ENCODE peak calls at places on chromosomes 3 and 15, in seven cellular contexts. U, R, B, M, G, H and X are unnamed samples.

GRCh38 chr3:127717357-127718243 is 44.8 kb downstream of the ABTB1 start:
- DNase-seq in U (peak; percentile 44), R (no peak), B (no peak), M (no peak), G (no peak), H (no peak), X (no peak)

GRCh38 chr3:196454935-196455334 is 22.7 kb upstream of the UBXN7 start:
- DNase-seq in U (no peak), R (no peak), B (peak; percentile 78), M (no peak), G (no peak), H (no peak), X (no peak)

GRCh38 chr3:8869613-8870012 is 93.7 kb downstream of the RAD18 start:
- DNase-seq in U (no peak), R (peak; percentile 74), B (no peak), M (no peak), G (no peak), H (no peak), X (no peak)

GRCh38 chr3:172129868-172130751 is 90.7 kb downstream of the FNDC3B start:
- DNase-seq in U (peak; percentile 94), R (peak; percentile 99), B (peak; percentile 97), M (peak; percentile 88), G (no peak), H (peak; percentile 92), X (no peak)

GRCh38 chr3:138947303-138948121 is 495 bp downstream of the FOXL2NB start:
- DNase-seq in U (no peak), R (no peak), B (no peak), M (no peak), G (no peak), H (no peak), X (no peak)

GRCh38 chr3:185851046-185851445 is 26.2 kb upstream of the IGF2BP2 start:
- DNase-seq in U (no peak), R (peak; percentile 46), B (no peak), M (no peak), G (no peak), H (no peak), X (no peak)

GRCh38 chr15:90336705-90337141 is 15.4 kb upstream of the ZNF774 start:
- DNase-seq in U (no peak), R (peak; percentile 15), B (peak; percentile 23), M (no peak), G (no peak), H (no peak), X (no peak)

GRCh38 chr3:71392277-71392676 is 191.3 kb downstream of the FOXP1 start:
- DNase-seq in U (no peak), R (no peak), B (no peak), M (no peak), G (no peak), H (no peak), X (no peak)

GRCh38 chr15:77037475-77038209 is 33.3 kb downstream of the TSPAN3 start:
- DNase-seq in U (peak; percentile 72), R (no peak), B (no peak), M (peak; percentile 61), G (no peak), H (no peak), X (no peak)

GRCh38 chr3:46926039-46926438 is 48.5 kb downstream of the PTH1R start:
- DNase-seq in U (peak; percentile 82), R (peak; percentile 79), B (peak; percentile 61), M (peak; percentile 64), G (no peak), H (peak; percentile 77), X (no peak)

GRCh38 chr3:120145498-120146285 is 51.4 kb upstream of the GSK3B start:
- DNase-seq in U (no peak), R (peak; percentile 28), B (no peak), M (no peak), G (peak; percentile 40), H (no peak), X (no peak)

GRCh38 chr3:31953091-31953490 is 28.0 kb downstream of the OSBPL10 start:
- DNase-seq in U (no peak), R (no peak), B (no peak), M (no peak), G (no peak), H (no peak), X (no peak)

GRCh38 chr15:71811752-71812735 is 1.7 kb downstream of the NR2E3 start:
- DNase-seq in U (peak; percentile 72), R (no peak), B (no peak), M (no peak), G (no peak), H (no peak), X (no peak)

GRCh38 chr3:130539005-130539404 is 22.0 kb downstream of the COL6A6 start:
- DNase-seq in U (no peak), R (peak; percentile 40), B (no peak), M (no peak), G (no peak), H (peak; percentile 25), X (no peak)

GRCh38 chr3:13081603-13082360 is 8.6 kb upstream of the IQSEC1 start:
- DNase-seq in U (no peak), R (no peak), B (no peak), M (no peak), G (no peak), H (no peak), X (no peak)

GRCh38 chr3:6654670-6655069 is 206.2 kb upstream of the GRM7 start:
- DNase-seq in U (no peak), R (no peak), B (no peak), M (no peak), G (no peak), H (no peak), X (no peak)

GRCh38 chr15:62109457-62109856 is 42.7 kb downstream of the C2CD4A start:
- DNase-seq in U (no peak), R (no peak), B (no peak), M (no peak), G (no peak), H (no peak), X (peak; percentile 94)

GRCh38 chr3:163490119-163490518 is 1588.2 kb downstream of the SI start:
- DNase-seq in U (no peak), R (peak; percentile 25), B (no peak), M (no peak), G (no peak), H (peak; percentile 30), X (peak; percentile 21)

GRCh38 chr3:149214702-149215101 is 6.9 kb downstream of the CP start:
- DNase-seq in U (no peak), R (no peak), B (no peak), M (no peak), G (no peak), H (no peak), X (no peak)

GRCh38 chr3:52388933-52389332 is 56.0 kb downstream of the SEMA3G start:
- DNase-seq in U (no peak), R (no peak), B (no peak), M (no peak), G (no peak), H (no peak), X (no peak)

GRCh38 chr3:197811343-197811742 is 20.3 kb downstream of the LRCH3 start:
- DNase-seq in U (no peak), R (peak; percentile 79), B (no peak), M (no peak), G (no peak), H (no peak), X (no peak)

GRCh38 chr3:24952388-24952787 is 457.7 kb upstream of the THRB start:
- DNase-seq in U (no peak), R (no peak), B (no peak), M (no peak), G (no peak), H (no peak), X (no peak)

GRCh38 chr3:164380156-164380555 is 698.1 kb downstream of the SI start:
- DNase-seq in U (no peak), R (no peak), B (no peak), M (no peak), G (no peak), H (no peak), X (no peak)

GRCh38 chr15:66101715-66102395 is 151.7 kb downstream of the MEGF11 start:
- DNase-seq in U (no peak), R (no peak), B (no peak), M (no peak), G (no peak), H (no peak), X (no peak)

GRCh38 chr3:10707089-10707983 is 108.7 kb upstream of the SLC6A11 start:
- DNase-seq in U (peak; percentile 75), R (no peak), B (no peak), M (no peak), G (no peak), H (no peak), X (no peak)

DNA sequence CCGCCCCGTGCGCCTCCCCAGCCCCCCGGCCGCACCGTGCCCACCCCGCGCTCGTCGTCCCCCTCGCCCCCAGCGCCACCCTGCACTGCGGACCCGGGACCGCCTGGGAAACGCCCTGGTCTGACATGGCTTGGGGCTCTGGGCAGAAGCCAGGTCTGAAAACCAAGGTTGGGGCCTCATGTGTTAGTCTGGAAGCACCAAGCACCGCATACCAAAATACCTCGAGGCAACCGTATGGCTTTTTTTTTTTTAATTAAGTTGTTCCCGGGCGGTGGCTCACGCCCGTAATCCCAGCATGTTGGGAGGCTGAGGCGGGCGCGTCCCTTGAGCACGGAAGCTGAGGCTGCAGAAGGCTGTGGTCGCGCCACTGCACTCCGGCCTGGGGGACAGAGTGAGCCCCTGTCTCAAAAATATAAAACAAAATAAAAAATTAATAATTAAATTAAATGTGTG is 91.5 kb upstream of the CHD2 start:
- DNase-seq in U (peak; percentile 87), R (peak; percentile 54), B (peak; percentile 41), M (peak; percentile 79), G (no peak), H (peak; percentile 66), X (no peak)
- H3K4me3 ChIP-seq in U (peak overlapping the region; percentile 46), R (no peak overlapping the region), B (peak overlapping the region; percentile 84), M (peak overlapping the region; percentile 34), G (peak overlapping the region; percentile 45), H (no peak overlapping the region), X (no peak overlapping the region)

DNA sequence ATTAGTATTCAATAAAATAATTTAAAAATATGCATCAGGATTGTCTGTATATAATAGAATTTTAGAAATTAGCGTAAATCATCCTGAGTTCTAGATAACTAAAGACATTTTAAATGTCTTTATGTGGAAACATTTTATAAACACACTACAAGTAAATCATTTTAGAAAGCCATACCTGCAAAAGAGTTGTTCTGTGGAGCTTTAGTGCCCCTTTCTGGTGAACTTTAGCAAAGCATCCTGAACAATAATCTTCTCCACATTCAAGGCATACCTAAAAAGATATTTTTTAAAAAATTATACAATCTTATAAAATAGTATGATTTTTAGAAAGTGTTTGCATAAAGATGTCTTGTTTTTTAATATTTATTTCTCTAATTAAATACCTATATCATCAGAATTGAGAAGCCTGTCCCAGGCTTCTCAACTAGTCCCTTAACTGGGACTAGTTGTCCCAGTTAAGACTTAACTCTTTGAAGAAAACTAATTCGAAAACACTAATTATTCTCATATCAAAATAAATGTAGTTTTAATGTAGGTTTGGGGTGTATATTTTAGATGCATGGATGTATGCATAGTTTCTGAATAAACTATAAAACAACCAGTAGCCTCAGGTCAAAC is 29.7 kb downstream of the ZBBX start:
- DNase-seq in U (no peak), R (peak; percentile 15), B (no peak), M (no peak), G (no peak), H (no peak), X (peak; percentile 44)
- TF ChIP-seq CTCF in U (peak; percentile 45), R (peak; percentile 15), B (peak; percentile 65), M (peak; percentile 70), G (no peak), H (peak; percentile 44), X (peak; percentile 67)

GRCh38 chr3:14689247-14689980 is 14.5 kb downstream of the C3orf20 start:
- DNase-seq in U (no peak), R (no peak), B (no peak), M (no peak), G (no peak), H (no peak), X (no peak)
- H3K4me3 ChIP-seq in U (no peak overlapping the region), R (no peak overlapping the region), B (no peak overlapping the region), M (no peak overlapping the region), G (no peak overlapping the region), H (no peak overlapping the region), X (no peak overlapping the region)

GRCh38 chr3:27943106-27943505 is 221.0 kb upstream of the EOMES start:
- DNase-seq in U (no peak), R (peak; percentile 12), B (no peak), M (no peak), G (no peak), H (no peak), X (no peak)
- TF ChIP-seq CTCF in U (peak; percentile 9), R (peak; percentile 55), B (no peak), M (peak; percentile 24), G (peak; percentile 19), H (peak; percentile 34), X (peak; percentile 48)